ENCODE peak calls at places on chromosome 10, in four cellular contexts. B is A549, U is HepG2, J is H1. R is an unnamed sample.

GRCh38 chr10:34960983-34961382 is 129.2 kb downstream of the CUL2 start:
- DNase-seq in J (no peak), U (no peak), B (no peak), R (no peak)

GRCh38 chr10:88702848-88703597 is 3.0 kb upstream of the LIPK start:
- DNase-seq in B (peak), J (no peak), U (peak), R (no peak)

GRCh38 chr10:3853547-3853989 is 68.6 kb upstream of the KLF6 start:
- DNase-seq in B (no peak), J (no peak), U (no peak), R (no peak)

GRCh38 chr10:30980951-30981616 is 50.6 kb downstream of the ZNF438 start:
- DNase-seq in U (no peak), J (no peak), B (no peak), R (no peak)

GRCh38 chr10:77287647-77288120 is 349.9 kb downstream of the KCNMA1 start:
- DNase-seq in U (no peak), B (no peak), J (no peak), R (no peak)

GRCh38 chr10:130362308-130362761 is 226.1 kb downstream of the GLRX3 start:
- DNase-seq in J (no peak), U (no peak), B (no peak), R (no peak)

GRCh38 chr10:49614242-49615198 is 683 bp downstream of the CHAT start:
- DNase-seq in J (peak), U (no peak), B (no peak), R (no peak)

GRCh38 chr10:82463165-82463564 is 588.2 kb downstream of the NRG3 start:
- DNase-seq in J (no peak), U (no peak), B (no peak), R (no peak)

GRCh38 chr10:103872137-103872933 is 17.0 kb upstream of the SH3PXD2A start:
- DNase-seq in J (no peak), U (no peak), B (no peak), R (no peak)

GRCh38 chr10:83612746-83613145 is 526.6 kb upstream of the GHITM start:
- DNase-seq in J (no peak), U (no peak), B (no peak), R (no peak)

GRCh38 chr10:66604195-66604594 is 321.6 kb upstream of the LRRTM3 start:
- DNase-seq in B (no peak), U (no peak), J (peak), R (no peak)
- TF ChIP-seq JUN in B (no peak), U (no peak), J (no peak), R (no peak)

GRCh38 chr10:132885451-132886210 is 56.7 kb downstream of the CFAP46 start:
- DNase-seq in J (no peak), U (no peak), B (no peak), R (no peak)

GRCh38 chr10:132884041-132884440 is 58.3 kb downstream of the CFAP46 start:
- DNase-seq in J (no peak), U (no peak), B (no peak), R (no peak)

GRCh38 chr10:132889091-132889490 is 53.3 kb downstream of the CFAP46 start:
- DNase-seq in U (no peak), J (no peak), B (no peak), R (no peak)

GRCh38 chr10:132884691-132885271 is 57.6 kb downstream of the CFAP46 start:
- DNase-seq in B (no peak), U (no peak), J (no peak), R (no peak)

DNA sequence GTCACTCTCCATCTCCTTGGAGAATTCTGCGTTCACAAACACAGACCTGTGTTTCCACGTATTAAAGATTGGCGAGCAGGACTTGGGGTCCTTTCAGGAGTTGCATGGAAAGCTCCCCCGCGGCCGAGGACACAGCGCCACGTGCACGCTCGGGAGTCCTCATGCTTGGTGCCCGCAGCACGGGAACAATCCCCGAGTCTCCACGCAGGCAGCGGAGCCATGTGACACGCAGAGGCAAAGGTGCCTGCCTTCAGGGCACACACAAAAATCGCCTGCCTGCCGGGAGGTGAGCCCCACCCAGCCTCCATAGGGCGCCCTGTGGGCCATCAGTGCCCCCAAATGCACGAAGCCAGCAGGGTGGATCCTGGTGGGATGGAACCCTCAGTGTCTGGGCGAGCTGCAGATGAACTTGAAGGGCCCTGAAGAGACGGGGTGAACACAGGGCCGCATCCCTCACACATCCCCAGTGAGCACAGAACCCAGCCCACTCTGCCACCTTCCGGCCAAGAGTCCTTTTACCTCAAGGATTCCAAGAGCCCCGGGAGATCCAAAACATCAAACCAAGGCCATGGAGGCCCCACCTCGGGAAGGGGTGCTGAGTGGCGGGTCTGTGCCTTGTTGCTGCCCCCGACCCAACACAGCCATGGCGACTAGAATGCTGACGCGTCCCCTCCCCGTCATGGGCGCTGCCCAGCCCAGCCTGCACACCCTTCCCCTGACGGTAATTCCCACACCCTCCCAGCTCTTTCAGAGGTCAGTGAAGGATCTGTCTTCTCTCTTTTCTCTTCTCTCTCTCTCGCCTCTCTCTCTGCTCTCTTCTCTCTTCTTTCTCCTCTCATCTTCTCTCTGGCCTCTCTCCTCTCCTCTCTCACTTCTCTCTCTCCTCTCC is 55.9 kb downstream of the CFAP46 start:
- DNase-seq in U (peak), J (no peak), B (peak), R (no peak)
- TF ChIP-seq USF2 in U (no peak), J (no peak), B (no peak), R (no peak)

DNA sequence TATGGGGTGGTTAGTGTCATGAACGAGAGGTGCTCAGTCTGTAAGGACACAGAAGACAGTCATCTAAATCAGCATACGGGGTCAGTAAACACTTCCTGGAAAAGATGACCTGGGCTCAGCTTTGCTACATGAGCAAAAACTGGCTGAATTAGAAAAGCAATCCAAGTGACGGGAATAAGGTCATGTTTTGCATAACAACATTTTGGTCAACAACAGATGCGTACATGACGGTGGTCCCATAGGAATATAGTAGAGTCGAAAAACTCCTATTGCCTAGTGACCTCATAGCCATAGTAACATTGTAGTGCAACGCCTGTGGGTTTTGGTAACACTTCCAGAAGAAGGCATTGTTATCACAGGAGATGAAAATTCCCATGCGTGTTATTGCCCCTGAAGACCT is 92.9 kb downstream of the CTNNA3 start:
- DNase-seq in J (no peak), U (no peak), B (no peak), R (no peak)
- H3K4me2 ChIP-seq in J (no peak), U (no peak), B (no peak), R (no peak)

GRCh38 chr10:588246-589165 is 101.0 kb downstream of the DIP2C start:
- DNase-seq in B (no peak), U (no peak), J (no peak), R (peak)

GRCh38 chr10:585502-585901 is 104.0 kb downstream of the DIP2C start:
- DNase-seq in J (no peak), B (no peak), U (no peak), R (no peak)

GRCh38 chr10:583433-583832 is 106.0 kb downstream of the DIP2C start:
- DNase-seq in B (no peak), J (no peak), U (no peak), R (no peak)

GRCh38 chr10:586151-586550 is 103.3 kb downstream of the DIP2C start:
- DNase-seq in B (no peak), U (no peak), J (no peak), R (no peak)

GRCh38 chr10:586716-587115 is 102.8 kb downstream of the DIP2C start:
- DNase-seq in B (no peak), J (no peak), U (no peak), R (no peak)
- TF ChIP-seq JUN in B (no peak), J (no peak), U (no peak), R (no peak)

R was measured in K562.